ENCODE peak calls at places on chromosomes 11 and 22, in five cellular contexts. K is A673, W is heart left ventricle, Y is PC-3, I is mesendoderm. V is an unnamed sample. For H3K27me3, the result is how much of the 10 kb centered on the place peaks cover.

GRCh38 chr11:112000703-112001102 is 24.5 kb upstream of the DLAT start:
- DNase-seq in K (no peak), W (no peak), Y (no peak), I (no peak), V (no peak)

GRCh38 chr22:47659467-47660302 is 897.2 kb downstream of the TBC1D22A start:
- DNase-seq in K (peak), W (no peak), Y (no peak), I (peak), V (no peak)

GRCh38 chr22:26922804-26923203 is 265.4 kb downstream of the MIAT start:
- DNase-seq in K (no peak), W (no peak), Y (no peak), I (peak), V (no peak)

GRCh38 chr22:26162961-26163360 is 6.3 kb upstream of the SEZ6L start:
- DNase-seq in K (no peak), W (no peak), Y (no peak), I (no peak), V (no peak)

GRCh38 chr22:38148252-38148651 is 33.4 kb downstream of the PLA2G6 start:
- DNase-seq in K (peak), W (no peak), Y (peak), I (peak), V (no peak)

GRCh38 chr11:77029829-77030228 is 4.4 kb upstream of the B3GNT6 start:
- DNase-seq in K (no peak), W (no peak), Y (peak), I (no peak), V (no peak)

GRCh38 chr11:34984514-34984913 is 68.1 kb downstream of the PDHX start:
- DNase-seq in K (no peak), W (no peak), Y (no peak), I (no peak), V (no peak)

GRCh38 chr22:31446208-31446607 is 43.4 kb downstream of the EIF4ENIF1 start:
- DNase-seq in K (no peak), W (no peak), Y (no peak), I (no peak), V (no peak)

GRCh38 chr11:22197139-22197893 is 4.4 kb downstream of the ANO5 start:
- DNase-seq in K (no peak), W (no peak), Y (no peak), I (no peak), V (no peak)

GRCh38 chr22:46737105-46737975 is 712 bp downstream of the CERK start:
- DNase-seq in K (peak), W (peak), Y (peak), I (peak), V (peak)

GRCh38 chr11:2655834-2656622 is 43.8 kb downstream of the KCNQ1OT1 start:
- DNase-seq in K (no peak), W (peak), Y (peak), I (peak), V (no peak)

GRCh38 chr22:40855104-40855959 is 1.1 kb downstream of the ST13 start:
- DNase-seq in K (peak), W (no peak), Y (no peak), I (no peak), V (no peak)

GRCh38 chr11:100830295-100830694 is 143.2 kb downstream of the ARHGAP42 start:
- DNase-seq in K (no peak), W (no peak), Y (no peak), I (no peak), V (no peak)

GRCh38 chr11:92306966-92307504 is 82.4 kb downstream of the FAT3 start:
- DNase-seq in K (no peak), W (no peak), Y (no peak), I (peak), V (no peak)

GRCh38 chr11:22491826-22492225 is 133.8 kb downstream of the FANCF start:
- DNase-seq in K (peak), W (no peak), Y (no peak), I (peak), V (no peak)

GRCh38 chr11:104624021-104624420 is 274.2 kb downstream of the CASP12 start:
- DNase-seq in K (peak), W (no peak), Y (peak), I (no peak), V (no peak)

GRCh38 chr11:78573271-78574035 is 1.2 kb downstream of the NARS2 start:
- DNase-seq in K (no peak), W (no peak), Y (no peak), I (no peak), V (no peak)

GRCh38 chr11:92536895-92537294 is 312.3 kb downstream of the FAT3 start:
- DNase-seq in K (peak), W (no peak), Y (no peak), I (no peak), V (no peak)

GRCh38 chr11:120079750-120080610 is 57.9 kb downstream of the TRIM29 start:
- DNase-seq in K (no peak), W (no peak), Y (no peak), I (peak), V (no peak)

GRCh38 chr11:13247606-13248320 is 29.8 kb upstream of the BMAL1 start:
- DNase-seq in K (no peak), W (no peak), Y (no peak), I (no peak), V (no peak)

GRCh38 chr11:37474889-37475288 is 876.9 kb upstream of the RAG2 start:
- DNase-seq in K (peak), W (no peak), Y (no peak), I (no peak), V (no peak)

DNA sequence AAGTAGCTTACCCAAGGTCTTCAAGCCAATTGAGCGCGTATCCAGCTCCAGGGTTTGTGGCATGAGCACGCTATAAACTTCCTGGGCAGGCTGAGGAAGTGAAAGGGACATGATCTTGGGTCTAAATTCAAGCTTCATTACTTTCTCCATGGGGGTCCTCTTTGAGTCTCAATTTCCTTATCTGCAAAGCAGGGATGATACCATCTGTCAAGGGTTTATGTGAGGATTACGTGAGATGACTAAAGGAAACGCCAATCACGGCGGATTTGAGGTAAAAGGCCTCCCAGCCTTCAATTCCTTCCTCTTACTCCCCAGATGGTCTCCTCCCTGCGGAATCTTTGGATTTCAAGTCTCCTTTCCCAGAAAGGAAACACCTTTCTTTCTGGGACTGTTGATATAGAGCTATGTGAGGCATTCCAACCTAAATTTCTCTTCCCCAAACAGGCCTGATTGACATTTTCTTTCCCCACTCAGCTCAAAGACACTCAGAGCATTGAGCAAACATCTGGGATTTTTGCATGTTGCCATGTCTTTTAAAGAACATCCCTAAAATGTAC is 474.4 kb downstream of the INSC start:
- DNase-seq in K (peak), W (no peak), Y (no peak), I (peak), V (no peak)
- H3K27me3 ChIP-seq in K (under half), W (under half), Y (under half), I (under half), V (under half)

DNA sequence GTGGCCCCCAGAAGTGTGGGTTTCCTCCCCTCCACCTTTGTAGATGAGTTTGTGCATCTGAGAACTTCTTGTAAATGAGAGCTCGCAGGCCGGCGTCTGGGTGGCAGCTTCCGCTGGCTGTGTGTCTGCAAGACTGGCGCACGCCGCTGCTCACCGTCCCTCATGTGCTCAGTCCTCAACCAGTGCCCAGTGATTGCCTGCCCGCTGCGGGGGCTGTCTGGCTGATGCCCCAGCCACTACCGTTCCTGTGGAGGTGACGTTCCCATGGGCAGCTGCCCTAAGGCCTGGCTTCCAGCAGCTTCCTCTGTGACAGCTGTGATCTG is 8.8 kb downstream of the TBX1 start:
- DNase-seq in K (no peak), W (no peak), Y (no peak), I (no peak), V (no peak)
- H3K27me3 ChIP-seq in K (under half), W (half or more), Y (under half), I (under half), V (under half)

GRCh38 chr11:1604181-1604580 is 4.1 kb downstream of the KRTAP5-3 start:
- DNase-seq in K (no peak), W (no peak), Y (no peak), I (no peak), V (no peak)

GRCh38 chr11:1604711-1605110 is 3.6 kb downstream of the KRTAP5-3 start:
- DNase-seq in K (no peak), W (no peak), Y (no peak), I (no peak), V (no peak)

GRCh38 chr11:1600626-1601025 is 2.5 kb upstream of the KRTAP5-2 start:
- DNase-seq in K (no peak), W (no peak), Y (no peak), I (no peak), V (no peak)

GRCh38 chr11:1608363-1608762 is at the start of gene KRTAP5-3:
- DNase-seq in K (no peak), W (no peak), Y (no peak), I (no peak), V (no peak)

DNA sequence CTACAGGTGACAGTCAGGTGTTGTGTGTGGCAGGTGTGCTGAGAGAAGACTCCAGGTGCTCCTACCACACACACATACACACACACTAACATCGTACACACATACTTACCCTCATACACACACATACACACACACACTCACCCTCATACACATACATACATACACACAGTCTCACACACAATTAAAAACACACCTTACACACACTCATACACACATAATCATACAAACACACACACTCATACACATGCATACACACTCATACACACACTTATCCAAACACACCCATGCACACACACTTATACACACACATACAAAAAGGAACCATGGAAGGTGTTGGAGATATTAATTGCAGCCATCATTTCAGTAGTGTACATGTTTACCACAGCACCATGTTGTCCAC is 4.6 kb downstream of the KRTAP5-3 start:
- DNase-seq in K (no peak), W (no peak), Y (no peak), I (no peak), V (no peak)
- H3K27me3 ChIP-seq in K (under half), W (under half), Y (under half), I (under half), V (under half)

GRCh38 chr11:11583801-11584445 is 37.9 kb downstream of the GALNT18 start:
- DNase-seq in K (no peak), W (no peak), Y (no peak), I (no peak), V (no peak)
- H3K27me3 ChIP-seq in K (under half), W (under half), Y (under half), I (under half), V (under half)

GRCh38 chr11:117686711-117687110 is 110.3 kb downstream of the DSCAML1 start:
- DNase-seq in K (no peak), W (no peak), Y (peak), I (no peak), V (no peak)
- H3K27me3 ChIP-seq in K (under half), W (under half), Y (half or more), I (under half), V (under half)

DNA sequence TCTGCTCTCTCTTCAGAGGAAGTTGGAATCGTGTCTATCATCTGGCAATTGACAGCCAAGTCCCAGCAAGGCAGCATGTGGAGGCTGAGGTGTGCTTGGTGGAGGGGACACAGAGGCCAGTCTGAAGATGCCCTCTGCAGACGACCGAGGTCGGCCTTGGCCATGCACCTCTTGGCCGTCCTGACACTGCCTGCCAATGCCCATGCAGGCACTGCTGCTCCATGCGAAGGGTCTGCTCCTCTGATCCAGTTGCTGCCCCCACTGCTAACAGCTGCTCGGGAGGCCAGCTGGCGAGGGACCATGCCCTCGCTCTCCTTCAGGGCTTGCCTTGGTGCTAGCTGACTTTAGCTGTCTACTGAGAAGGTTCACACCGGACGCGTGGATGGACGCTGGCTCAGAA is 527.9 kb downstream of the OPCML start:
- DNase-seq in K (no peak), W (no peak), Y (no peak), I (no peak), V (no peak)
- H3K27me3 ChIP-seq in K (under half), W (under half), Y (under half), I (under half), V (under half)

V was measured in Caco-2.